ENCODE peak calls at places on chromosomes 3 and 15, in six cellular contexts. Z is choroid plexus epithelial cell, O is IMR-90, Y is NCI-H510A, S is stomach, C is NCI-H1417 treated with DMSO at 0.1 percent for 48 hours. E is an unnamed sample.

GRCh38 chr3:52402706-52403270 is 42.1 kb downstream of the SEMA3G start:
- DNase-seq in S (no peak), Y (no peak), C (no peak), O (no peak), Z (no peak), E (no peak)

GRCh38 chr15:25971053-25971452 is 107.9 kb upstream of the ATP10A start:
- DNase-seq in C (no peak), Z (no peak), O (peak; percentile 1), Y (no peak), S (no peak), E (no peak)

GRCh38 chr15:25181290-25182097 is 226.7 kb downstream of the SNRPN start:
- DNase-seq in O (no peak), S (peak; percentile 13), C (no peak), Z (no peak), Y (no peak), E (peak; percentile 14)

GRCh38 chr15:27459836-27460235 is 488.9 kb downstream of the GABRG3 start:
- DNase-seq in S (no peak), C (no peak), Y (no peak), Z (no peak), O (no peak), E (no peak)

GRCh38 chr3:57855943-57856342 is 99.8 kb downstream of the SLMAP start:
- DNase-seq in C (no peak), O (peak; percentile 39), Y (no peak), S (no peak), Z (no peak), E (no peak)

GRCh38 chr15:67794832-67795574 is 30.3 kb upstream of the SKOR1 start:
- DNase-seq in Y (no peak), C (no peak), Z (no peak), O (no peak), S (no peak), E (no peak)

GRCh38 chr15:78907577-78907976 is 34.9 kb downstream of the MORF4L1 start:
- DNase-seq in C (no peak), S (no peak), O (no peak), Y (no peak), Z (no peak), E (no peak)

GRCh38 chr3:158794936-158795518 is 6.8 kb upstream of the MFSD1 start:
- DNase-seq in Z (peak; percentile 86), O (peak; percentile 59), S (no peak), Y (no peak), C (no peak), E (no peak)

GRCh38 chr15:39564972-39565665 is 15.8 kb upstream of the THBS1 start:
- DNase-seq in S (no peak), Z (no peak), Y (no peak), O (no peak), C (no peak), E (no peak)

GRCh38 chr3:190532626-190533155 is 18.8 kb downstream of the IL1RAP start:
- DNase-seq in Y (no peak), S (no peak), Z (no peak), O (no peak), C (no peak), E (no peak)

GRCh38 chr3:195580733-195581443 is 2.9 kb downstream of the APOD start:
- DNase-seq in S (no peak), Y (no peak), Z (peak; percentile 81), C (no peak), O (peak; percentile 65), E (no peak)

GRCh38 chr15:46280753-46281521 is 646.1 kb downstream of the SQOR start:
- DNase-seq in O (no peak), Y (no peak), S (peak; percentile 38), C (peak; percentile 12), Z (no peak), E (no peak)

GRCh38 chr3:196650740-196651311 is 11.3 kb downstream of the NRROS start:
- DNase-seq in Z (peak; percentile 98), O (peak; percentile 98), Y (peak; percentile 54), C (no peak), S (peak; percentile 39), E (no peak)

GRCh38 chr15:48370460-48370859 is 39.2 kb downstream of the DUT start:
- DNase-seq in C (no peak), Y (no peak), S (no peak), Z (peak; percentile 97), O (peak; percentile 89), E (no peak)

GRCh38 chr3:139285691-139286090 is 58.1 kb upstream of the MRPS22 start:
- DNase-seq in C (no peak), Z (no peak), O (no peak), S (no peak), Y (no peak), E (no peak)

GRCh38 chr3:147497301-147497700 is 88.1 kb downstream of the ZIC1 start:
- DNase-seq in Z (no peak), Y (no peak), O (no peak), C (no peak), S (no peak), E (no peak)

GRCh38 chr15:70835415-70835814 is 18.5 kb downstream of the LARP6 start:
- DNase-seq in Z (no peak), Y (no peak), S (no peak), C (no peak), O (no peak), E (no peak)